ENCODE peak calls at places on chromosome 11, in five cellular contexts. L is GM12878, S is K562, B is HepG2, G is H1. T is an unnamed sample.

GRCh38 chr11:11173316-11174025 is 179.6 kb downstream of the CSNK2A3 start:
- DNase-seq in B (no peak), L (no peak), S (no peak), G (no peak), T (no peak)

GRCh38 chr11:695606-696381 is at the start of gene TMEM80:
- DNase-seq in B (peak; percentile 93), G (peak; percentile 91), L (peak; percentile 68), S (peak; percentile 76), T (peak; percentile 92)

GRCh38 chr11:71244116-71244815 is 8.1 kb downstream of the SHANK2 start:
- DNase-seq in L (no peak), G (no peak), S (no peak), B (no peak), T (peak; percentile 4)

GRCh38 chr11:78564037-78564888 is 10.4 kb downstream of the NARS2 start:
- DNase-seq in G (no peak), L (peak; percentile 40), B (peak; percentile 60), S (peak; percentile 34), T (peak; percentile 36)

GRCh38 chr11:42524534-42525227 is 787.1 kb upstream of the API5 start:
- DNase-seq in S (peak; percentile 18), L (peak; percentile 5), G (peak; percentile 59), B (peak; percentile 41), T (peak; percentile 50)

GRCh38 chr11:11786771-11787170 is 55.0 kb upstream of the USP47 start:
- DNase-seq in L (no peak), B (no peak), G (no peak), S (peak; percentile 27), T (no peak)

GRCh38 chr11:100008440-100008839 is 678.6 kb upstream of the ARHGAP42 start:
- DNase-seq in G (no peak), B (no peak), S (no peak), L (no peak), T (no peak)

GRCh38 chr11:29333993-29334780 is 682.6 kb downstream of the KCNA4 start:
- DNase-seq in G (no peak), S (no peak), B (peak; percentile 32), L (peak; percentile 31), T (peak; percentile 23)

GRCh38 chr11:126431401-126432064 is 76.0 kb downstream of the ST3GAL4 start:
- DNase-seq in S (no peak), B (peak; percentile 27), L (no peak), G (no peak), T (no peak)

GRCh38 chr11:71473793-71474080 is 20.7 kb downstream of the NADSYN1 start:
- DNase-seq in B (no peak), G (no peak), S (no peak), L (no peak), T (no peak)

GRCh38 chr11:120019191-120019590 is 118.7 kb downstream of the TRIM29 start:
- DNase-seq in B (no peak), L (no peak), S (no peak), G (no peak), T (no peak)

GRCh38 chr11:29018631-29019030 is 910.4 kb downstream of the METTL15 start:
- DNase-seq in S (no peak), B (no peak), G (no peak), L (no peak), T (no peak)

GRCh38 chr11:74196781-74197486 is 25.8 kb downstream of the PPME1 start:
- DNase-seq in S (no peak), B (no peak), G (no peak), L (no peak), T (no peak)

GRCh38 chr11:102346456-102346747 is 612 bp upstream of the BIRC2 start:
- DNase-seq in L (no peak), G (no peak), B (no peak), S (no peak), T (no peak)

GRCh38 chr11:102345923-102346322 is 1.1 kb upstream of the BIRC2 start:
- DNase-seq in L (no peak), B (peak; percentile 64), S (no peak), G (no peak), T (no peak)

GRCh38 chr11:102346748-102347525 is at the start of gene BIRC2:
- DNase-seq in S (peak; percentile 88), L (peak; percentile 67), G (peak; percentile 68), B (peak; percentile 79), T (peak; percentile 93)

GRCh38 chr11:102343789-102344188 is 3.2 kb upstream of the BIRC2 start:
- DNase-seq in S (no peak), G (no peak), L (no peak), B (no peak), T (no peak)

GRCh38 chr11:102347526-102348331 is 715 bp downstream of the BIRC2 start:
- DNase-seq in B (peak; percentile 38), L (no peak), G (no peak), S (peak; percentile 16), T (peak; percentile 27)
- H3K9ac ChIP-seq in B (peak overlapping the region; percentile 90), L (peak overlapping the region; percentile 96), G (peak overlapping the region; percentile 77), S (peak overlapping the region; percentile 96), T (peak overlapping the region; percentile 95)

GRCh38 chr11:123560001-123560400 is 94.4 kb downstream of the SCN3B start:
- DNase-seq in B (no peak), S (no peak), G (no peak), L (no peak), T (peak; percentile 72)
- TF ChIP-seq CHD2 in B (no peak), S (no peak), G (no peak), L (no peak), T (no peak)

DNA sequence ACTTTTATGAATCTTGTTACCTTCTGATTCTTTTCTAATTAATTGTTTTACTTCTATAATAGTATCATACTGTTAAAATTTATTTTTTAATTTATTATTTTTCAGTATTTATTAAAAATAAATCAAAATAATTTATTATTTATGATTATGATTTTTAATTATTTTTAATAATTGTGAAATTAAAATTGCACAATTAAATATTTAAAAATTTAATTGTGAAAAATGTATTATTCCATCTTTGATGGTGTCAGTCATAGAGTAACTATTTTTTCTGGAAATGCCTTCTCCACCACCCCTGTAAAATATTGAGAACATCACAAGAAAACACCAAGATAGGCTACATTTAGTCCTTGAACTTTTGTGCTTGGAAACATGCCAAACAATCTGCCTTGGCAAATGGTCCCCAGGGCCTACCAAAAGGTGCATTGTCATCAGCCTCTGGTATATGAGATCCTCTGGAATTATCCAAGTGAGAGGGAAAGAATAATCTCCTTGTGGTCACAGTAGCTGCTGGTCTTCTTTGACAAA is at the start of gene OR8H2:
- DNase-seq in S (no peak), B (no peak), G (no peak), L (no peak), T (no peak)
- H3K9ac ChIP-seq in S (no peak within 1 kb of the TSS), B (no peak within 1 kb of the TSS), G (no peak within 1 kb of the TSS), L (no peak within 1 kb of the TSS), T (no peak within 1 kb of the TSS)

GRCh38 chr11:65329944-65330403 is 3.7 kb upstream of the DPF2 start:
- DNase-seq in G (no peak), S (peak; percentile 55), L (peak; percentile 43), B (peak; percentile 86), T (peak; percentile 70)
- TF ChIP-seq CHD2 in G (no peak), S (no peak), L (no peak), B (no peak), T (no peak)

T was measured in SK-N-SH.